ENCODE peak calls at places on chromosomes 13 and 19, in four cellular contexts. S, C, Y and N are unnamed samples.

GRCh38 chr19:49287141-49287540 is 37.9 kb downstream of the SLC6A16 start:
- DNase-seq in S (no peak), C (no peak), Y (no peak), N (no peak)

GRCh38 chr13:95937700-95938320 is 115.4 kb downstream of the UGGT2 start:
- DNase-seq in S (no peak), C (no peak), Y (no peak), N (no peak)

GRCh38 chr13:45113809-45114208 is 6.5 kb upstream of the GTF2F2 start:
- DNase-seq in S (no peak), C (no peak), Y (no peak), N (no peak)

GRCh38 chr19:9937001-9937411 is 691 bp upstream of the OLFM2 start:
- DNase-seq in S (no peak), C (no peak), Y (no peak), N (no peak)

GRCh38 chr13:41356788-41357187 is 45.7 kb downstream of the NAA16 start:
- DNase-seq in S (no peak), C (peak; percentile 33), Y (no peak), N (no peak)

GRCh38 chr13:113152894-113153809 is 5.3 kb upstream of the PROZ start:
- DNase-seq in S (no peak), C (no peak), Y (peak; percentile 2), N (peak; percentile 87)

GRCh38 chr19:50567052-50567841 is 988 bp downstream of the LRRC4B start:
- DNase-seq in S (no peak), C (no peak), Y (no peak), N (no peak)

GRCh38 chr19:42461700-42462324 is 19.1 kb upstream of the CXCL17 start:
- DNase-seq in S (no peak), C (no peak), Y (no peak), N (no peak)

GRCh38 chr13:93942016-93942415 is 537.5 kb downstream of the DCT start:
- DNase-seq in S (no peak), C (no peak), Y (no peak), N (no peak)

GRCh38 chr13:54379461-54379860 is 1350.8 kb downstream of the OLFM4 start:
- DNase-seq in S (no peak), C (no peak), Y (no peak), N (no peak)

GRCh38 chr13:29573190-29573589 is 22.3 kb downstream of the SLC7A1 start:
- DNase-seq in S (no peak), C (no peak), Y (no peak), N (no peak)

GRCh38 chr19:38702278-38702677 is 42.0 kb downstream of the CAPN12 start:
- DNase-seq in S (no peak), C (no peak), Y (no peak), N (no peak)

GRCh38 chr19:13024126-13024957 is 29.1 kb downstream of the NFIX start:
- DNase-seq in S (no peak), C (no peak), Y (no peak), N (no peak)

GRCh38 chr13:65756071-65756671 is 1474.0 kb downstream of the PCDH9 start:
- DNase-seq in S (no peak), C (no peak), Y (no peak), N (no peak)

GRCh38 chr19:18542936-18543813 is at the start of gene FKBP8:
- DNase-seq in S (peak; percentile 97), C (peak; percentile 93), Y (peak; percentile 85), N (peak; percentile 97)

GRCh38 chr19:5090780-5091575 is 122.1 kb downstream of the KDM4B start:
- DNase-seq in S (no peak), C (no peak), Y (peak; percentile 44), N (no peak)

GRCh38 chr13:33341861-33342452 is 56.4 kb upstream of the STARD13 start:
- DNase-seq in S (no peak), C (no peak), Y (no peak), N (no peak)

GRCh38 chr19:13843104-13843921 is 33.6 kb upstream of the NANOS3 start:
- DNase-seq in S (no peak), C (no peak), Y (peak; percentile 37), N (peak; percentile 93)

GRCh38 chr19:55369651-55370304 is 485 bp downstream of the IL11 start:
- DNase-seq in S (no peak), C (no peak), Y (peak; percentile 66), N (no peak)

GRCh38 chr13:75661443-75661842 is 25.3 kb downstream of the LMO7 start:
- DNase-seq in S (no peak), C (no peak), Y (no peak), N (no peak)

GRCh38 chr19:41377977-41378707 is 1.8 kb downstream of the TMEM91 start:
- DNase-seq in S (no peak), C (no peak), Y (no peak), N (no peak)

GRCh38 chr19:47776568-47776967 is 1.9 kb upstream of the SELENOW start:
- DNase-seq in S (no peak), C (no peak), Y (no peak), N (no peak)

GRCh38 chr13:110853235-110853721 is 61.6 kb downstream of the ANKRD10 start:
- DNase-seq in S (no peak), C (no peak), Y (no peak), N (no peak)

GRCh38 chr13:43132228-43132627 is 108.8 kb downstream of the DNAJC15 start:
- DNase-seq in S (no peak), C (no peak), Y (peak; percentile 53), N (no peak)
- TF ChIP-seq CTCF in S (no peak), C (no peak), Y (peak; percentile 44), N (peak; percentile 55)

GRCh38 chr13:101146101-101146898 is 270.0 kb downstream of the NALCN start:
- DNase-seq in S (no peak), C (no peak), Y (peak; percentile 15), N (no peak)

GRCh38 chr13:101144808-101145419 is 271.4 kb downstream of the NALCN start:
- DNase-seq in S (no peak), C (no peak), Y (peak; percentile 74), N (no peak)

GRCh38 chr13:101152184-101152583 is 264.1 kb downstream of the NALCN start:
- DNase-seq in S (no peak), C (no peak), Y (no peak), N (no peak)

GRCh38 chr13:101150998-101151397 is 265.3 kb downstream of the NALCN start:
- DNase-seq in S (no peak), C (no peak), Y (peak; percentile 40), N (no peak)

DNA sequence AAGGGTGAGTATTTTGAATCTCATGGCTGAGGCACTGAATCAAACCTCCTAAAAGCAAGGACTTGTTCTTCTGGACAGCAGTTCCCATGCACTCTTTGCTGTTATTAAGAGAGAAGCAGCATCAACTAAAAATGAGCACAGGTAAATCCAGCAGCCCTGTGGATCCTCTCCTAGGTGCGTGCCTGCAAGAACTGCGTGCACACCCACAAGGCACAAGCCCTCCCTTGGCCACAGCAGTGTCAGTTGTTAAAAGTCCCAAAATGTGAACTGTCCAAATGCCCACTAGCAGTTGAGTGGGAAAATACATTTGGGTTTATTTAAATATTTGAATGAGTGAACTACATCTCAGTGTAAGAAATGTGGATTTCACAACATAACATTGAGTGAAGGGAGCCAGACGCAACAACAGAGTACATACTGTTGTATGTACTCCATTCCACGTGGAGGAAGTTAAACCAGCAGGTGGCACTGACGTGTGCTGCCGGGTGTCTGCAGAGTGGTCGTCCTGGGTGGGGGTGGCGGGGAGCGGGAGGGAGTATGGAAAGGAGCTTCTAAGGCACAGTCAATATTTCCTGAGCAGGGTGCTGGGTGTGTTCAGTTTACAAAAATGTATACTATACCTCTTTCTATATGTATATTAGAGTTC is 266.4 kb downstream of the NALCN start:
- DNase-seq in S (no peak), C (no peak), Y (peak; percentile 51), N (no peak)
- TF ChIP-seq CTCF in S (no peak), C (no peak), Y (peak; percentile 44), N (peak; percentile 60)

DNA sequence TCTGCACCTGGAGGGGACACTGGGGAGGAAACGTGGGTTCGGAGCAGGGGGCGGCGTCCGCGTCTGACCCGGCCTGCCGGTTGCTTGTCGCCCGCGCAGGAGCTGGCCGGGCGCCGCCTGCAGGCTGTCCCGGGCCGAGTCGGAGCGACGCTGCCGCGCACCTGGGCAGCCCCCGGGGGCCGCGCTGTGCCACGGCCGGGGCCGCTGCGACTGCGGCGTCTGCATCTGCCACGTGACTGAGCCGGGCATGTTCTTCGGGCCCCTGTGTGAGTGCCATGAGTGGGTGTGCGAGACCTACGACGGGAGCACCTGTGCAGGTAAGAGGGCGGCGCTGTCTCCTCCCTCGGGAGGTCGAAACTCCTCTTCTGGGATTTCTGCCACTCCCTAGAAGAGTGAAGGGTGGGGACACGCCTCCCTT is 1.3 kb downstream of the ITGBL1 start:
- DNase-seq in S (no peak), C (no peak), Y (no peak), N (no peak)
- TF ChIP-seq CTCF in S (no peak), C (no peak), Y (peak; percentile 24), N (no peak)

DNA sequence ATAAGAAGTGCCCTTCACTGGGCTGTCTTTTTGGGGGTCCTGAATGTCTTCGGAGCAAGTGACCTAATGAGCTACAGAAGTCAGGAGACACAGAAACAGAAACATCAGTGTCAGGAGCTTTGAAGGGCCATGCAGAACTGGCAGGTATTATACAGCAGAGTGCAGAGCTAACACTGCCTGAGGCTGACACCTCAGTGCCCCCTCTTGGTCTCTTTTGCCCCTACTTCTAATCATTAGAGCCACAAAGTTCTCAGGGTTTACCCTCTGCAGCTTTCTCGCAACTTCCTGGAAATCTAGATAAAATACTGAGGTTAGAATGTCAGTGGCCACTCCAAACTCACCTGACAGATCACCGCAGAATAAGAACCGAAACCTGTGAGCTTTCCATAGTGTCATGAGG is 172.7 kb downstream of the B3GLCT start:
- DNase-seq in S (no peak), C (no peak), Y (no peak), N (no peak)
- TF ChIP-seq CTCF in S (no peak), C (no peak), Y (no peak), N (no peak)

GRCh38 chr13:51251480-51251879 is 29.3 kb downstream of the FAM124A start:
- DNase-seq in S (no peak), C (no peak), Y (no peak), N (no peak)

GRCh38 chr13:51246411-51247298 is 24.5 kb downstream of the FAM124A start:
- DNase-seq in S (no peak), C (no peak), Y (no peak), N (no peak)

GRCh38 chr13:51249254-51249653 is 27.1 kb downstream of the FAM124A start:
- DNase-seq in S (no peak), C (no peak), Y (no peak), N (no peak)

GRCh38 chr13:51252954-51253531 is 30.8 kb downstream of the FAM124A start:
- DNase-seq in S (no peak), C (no peak), Y (no peak), N (no peak)

GRCh38 chr13:51249767-51250741 is 27.9 kb downstream of the FAM124A start:
- DNase-seq in S (no peak), C (no peak), Y (no peak), N (no peak)
- TF ChIP-seq CTCF in S (no peak), C (no peak), Y (peak; percentile 48), N (peak; percentile 46)